ENCODE peak calls at places on chromosome 16, in four cellular contexts. Z, F, E and Q are unnamed samples.

GRCh38 chr16:9965079-9965478 is 217.1 kb downstream of the GRIN2A start:
- DNase-seq in Z (no peak), F (no peak), E (no peak), Q (no peak)

GRCh38 chr16:8752706-8753105 is 44.7 kb downstream of the TMEM186 start:
- DNase-seq in Z (no peak), F (no peak), E (no peak), Q (no peak)

GRCh38 chr16:79767597-79768280 is 167.2 kb upstream of the MAF start:
- DNase-seq in Z (peak), F (peak), E (no peak), Q (no peak)

GRCh38 chr16:84095466-84095865 is 21.3 kb downstream of the MBTPS1 start:
- DNase-seq in Z (no peak), F (no peak), E (no peak), Q (no peak)

GRCh38 chr16:21619765-21620462 is 20.5 kb downstream of the METTL9 start:
- DNase-seq in Z (no peak), F (no peak), E (no peak), Q (no peak)

GRCh38 chr16:87790278-87791023 is 24.7 kb upstream of the KLHDC4 start:
- DNase-seq in Z (no peak), F (peak), E (no peak), Q (no peak)

GRCh38 chr16:28935924-28936783 is 4.4 kb downstream of the CD19 start:
- DNase-seq in Z (peak), F (peak), E (no peak), Q (peak)

GRCh38 chr16:66367968-66368891 is 1.7 kb downstream of the CDH5 start:
- DNase-seq in Z (no peak), F (no peak), E (no peak), Q (no peak)

GRCh38 chr16:3879887-3880564 is 487 bp downstream of the CREBBP start:
- DNase-seq in Z (peak), F (peak), E (no peak), Q (no peak)

GRCh38 chr16:7420843-7421242 is 88.2 kb downstream of the RBFOX1 start:
- DNase-seq in Z (no peak), F (no peak), E (no peak), Q (no peak)

GRCh38 chr16:23448392-23448791 is 4.6 kb downstream of the COG7 start:
- DNase-seq in Z (no peak), F (no peak), E (no peak), Q (no peak)

GRCh38 chr16:54931757-54932660 is 1.3 kb downstream of the IRX5 start:
- DNase-seq in Z (no peak), F (peak), E (no peak), Q (no peak)

GRCh38 chr16:49884033-49884707 is 28.3 kb upstream of the ZNF423 start:
- DNase-seq in Z (peak), F (no peak), E (no peak), Q (no peak)

GRCh38 chr16:83115491-83116232 is 488.9 kb downstream of the CDH13 start:
- DNase-seq in Z (no peak), F (no peak), E (no peak), Q (no peak)

GRCh38 chr16:60608971-60609370 is 1427.3 kb downstream of the CDH8 start:
- DNase-seq in Z (no peak), F (no peak), E (no peak), Q (peak)

GRCh38 chr16:5020551-5020950 is 13.2 kb downstream of the NAGPA start:
- DNase-seq in Z (no peak), F (no peak), E (no peak), Q (no peak)

GRCh38 chr16:72094266-72094610 is 591 bp downstream of the DHX38 start:
- DNase-seq in Z (peak), F (no peak), E (no peak), Q (no peak)

GRCh38 chr16:8660841-8661301 is 13.5 kb upstream of the ABAT start:
- DNase-seq in Z (peak), F (peak), E (peak), Q (peak)

GRCh38 chr16:48082516-48082915 is 73.3 kb downstream of the ABCC12 start:
- DNase-seq in Z (no peak), F (no peak), E (no peak), Q (no peak)

GRCh38 chr16:85865-86264 is 7.8 kb downstream of the MPG start:
- DNase-seq in Z (no peak), F (no peak), E (no peak), Q (no peak)

GRCh38 chr16:3839402-3840184 is 40.9 kb downstream of the CREBBP start:
- DNase-seq in Z (no peak), F (no peak), E (no peak), Q (no peak)

GRCh38 chr16:29962344-29962994 is 590 bp downstream of the TMEM219 start:
- DNase-seq in Z (peak), F (peak), E (peak), Q (no peak)

GRCh38 chr16:29961479-29962343 is at the start of gene TMEM219:
- DNase-seq in Z (peak), F (peak), E (peak), Q (no peak)

GRCh38 chr16:29963021-29963743 is 1.3 kb downstream of the TMEM219 start:
- DNase-seq in Z (no peak), F (no peak), E (no peak), Q (no peak)

GRCh38 chr16:29959293-29959692 is 2.6 kb upstream of the TMEM219 start:
- DNase-seq in Z (no peak), F (no peak), E (no peak), Q (no peak)

GRCh38 chr16:29961127-29961478 is 776 bp upstream of the TMEM219 start:
- DNase-seq in Z (no peak), F (no peak), E (no peak), Q (no peak)
- H3K4me3 ChIP-seq in Z (peak), F (peak), E (peak), Q (peak)

DNA sequence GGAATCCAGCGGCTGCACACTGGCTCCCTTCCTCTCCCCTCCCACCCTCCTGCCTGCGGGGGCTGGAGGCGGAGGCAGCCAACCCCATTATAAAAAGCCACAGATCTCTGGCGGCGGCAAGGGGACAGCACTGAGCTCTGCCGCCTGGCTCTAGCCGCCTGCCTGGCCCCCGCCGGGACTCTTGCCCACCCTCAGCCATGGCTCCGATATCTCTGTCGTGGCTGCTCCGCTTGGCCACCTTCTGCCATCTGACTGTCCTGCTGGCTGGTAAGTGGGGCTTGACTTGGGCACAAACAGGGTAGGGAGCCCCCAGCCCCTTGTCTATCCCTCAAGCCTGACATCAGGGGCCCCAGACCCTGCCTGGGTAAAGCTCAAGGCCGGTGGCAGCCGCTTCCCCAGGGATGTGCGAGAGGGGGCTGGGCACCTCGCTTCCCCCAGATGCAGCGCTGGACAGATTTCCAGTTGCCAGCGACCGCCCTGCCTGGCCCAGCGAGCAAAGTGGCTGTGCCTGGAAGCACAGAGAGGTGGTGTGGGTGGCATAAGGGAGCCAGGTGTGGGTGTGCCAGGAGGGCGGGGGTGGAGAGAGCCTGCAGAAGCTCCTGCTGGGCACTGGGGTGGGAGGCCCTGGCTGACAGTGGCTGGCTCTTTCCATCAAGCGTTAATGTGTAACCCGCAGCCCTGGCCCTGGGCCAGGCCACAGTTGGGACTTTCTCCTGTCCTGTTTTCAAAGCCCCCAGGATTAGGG is at the start of gene CX3CL1:
- DNase-seq in Z (peak), F (peak), E (no peak), Q (no peak)
- TF ChIP-seq CTCF in Z (peak), F (no peak), E (peak), Q (peak)

DNA sequence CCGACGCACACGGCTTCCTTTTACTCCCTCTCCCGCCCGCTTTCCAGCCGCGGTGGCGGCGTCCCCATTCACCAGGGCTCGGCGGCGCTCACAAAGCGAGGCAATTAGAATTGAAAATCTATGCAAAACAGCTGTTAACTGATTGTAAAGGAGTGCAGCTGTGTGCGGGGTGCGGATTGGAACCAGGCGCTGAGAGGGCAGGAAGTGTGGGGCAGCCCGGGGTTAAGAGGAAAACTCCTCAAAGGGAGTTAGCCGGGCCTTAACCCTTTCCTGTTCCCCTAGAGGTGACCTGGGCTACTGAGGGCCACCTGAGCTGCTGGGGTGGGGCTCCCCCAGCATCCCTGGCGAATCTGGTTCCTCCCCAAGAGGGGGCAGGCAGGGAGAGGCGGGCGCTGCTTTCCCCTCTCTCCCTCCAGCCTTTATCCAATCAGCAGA is 5.8 kb upstream of the GSE1 start:
- DNase-seq in Z (no peak), F (peak), E (no peak), Q (no peak)
- H3K4me3 ChIP-seq in Z (no peak), F (no peak), E (no peak), Q (no peak)

GRCh38 chr16:81879625-81880024 is 100.5 kb downstream of the PLCG2 start:
- DNase-seq in Z (no peak), F (no peak), E (no peak), Q (no peak)
- TF ChIP-seq CTCF in Z (no peak), F (no peak), E (no peak), Q (peak)

GRCh38 chr16:14455577-14455976 is 174.5 kb downstream of the PARN start:
- DNase-seq in Z (peak), F (peak), E (no peak), Q (no peak)

GRCh38 chr16:14456793-14457481 is 173.1 kb downstream of the PARN start:
- DNase-seq in Z (no peak), F (no peak), E (no peak), Q (no peak)

GRCh38 chr16:14454391-14454790 is 175.7 kb downstream of the PARN start:
- DNase-seq in Z (no peak), F (peak), E (peak), Q (no peak)

GRCh38 chr16:14460726-14461125 is 169.3 kb downstream of the PARN start:
- DNase-seq in Z (no peak), F (no peak), E (no peak), Q (no peak)

GRCh38 chr16:14458576-14458975 is 171.5 kb downstream of the PARN start:
- DNase-seq in Z (no peak), F (no peak), E (no peak), Q (no peak)
- H3K4me3 ChIP-seq in Z (no peak), F (no peak), E (no peak), Q (no peak)

GRCh38 chr16:67858448-67858993 is 11.0 kb upstream of the CENPT start:
- DNase-seq in Z (peak), F (no peak), E (no peak), Q (no peak)
- TF ChIP-seq CTCF in Z (no peak), F (no peak), E (no peak), Q (no peak)

DNA sequence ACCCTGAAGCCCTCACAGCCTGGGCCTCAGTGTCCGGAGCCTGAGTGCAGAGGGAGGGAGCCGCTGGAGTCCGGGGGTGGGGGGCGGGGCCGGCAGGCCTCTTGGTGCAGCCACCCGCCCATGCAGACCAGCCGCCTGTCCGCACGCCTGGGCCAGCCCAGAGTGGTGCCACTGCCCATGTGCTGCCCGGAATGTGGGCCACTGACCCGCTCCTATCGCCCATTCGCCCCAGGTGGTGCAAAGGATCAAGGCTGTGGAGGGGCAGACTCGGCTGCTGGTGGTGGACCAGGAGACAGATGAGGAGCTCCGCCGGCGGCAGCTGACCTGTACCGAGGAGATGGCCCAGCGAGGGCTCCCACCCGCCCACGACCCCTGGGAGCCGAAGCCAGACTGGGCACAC is 2.6 kb downstream of the NHERF2 start:
- DNase-seq in Z (no peak), F (peak), E (no peak), Q (no peak)
- H3K4me3 ChIP-seq in Z (no peak), F (no peak), E (no peak), Q (no peak)

GRCh38 chr16:68436581-68436980 is 11.7 kb downstream of the SMPD3 start:
- DNase-seq in Z (no peak), F (no peak), E (no peak), Q (no peak)
- TF ChIP-seq CTCF in Z (peak), F (no peak), E (peak), Q (peak)

GRCh38 chr16:2472488-2472864 is 1.4 kb downstream of the NTN3 start:
- DNase-seq in Z (no peak), F (no peak), E (no peak), Q (no peak)

GRCh38 chr16:2470603-2471015 is 488 bp upstream of the NTN3 start:
- DNase-seq in Z (no peak), F (peak), E (no peak), Q (no peak)

GRCh38 chr16:2472885-2473284 is 1.8 kb downstream of the NTN3 start:
- DNase-seq in Z (no peak), F (no peak), E (no peak), Q (no peak)

GRCh38 chr16:2471016-2471652 is at the start of gene NTN3:
- DNase-seq in Z (peak), F (peak), E (no peak), Q (no peak)

GRCh38 chr16:2471653-2472487 is 773 bp downstream of the NTN3 start:
- DNase-seq in Z (no peak), F (no peak), E (no peak), Q (no peak)
- H3K4me3 ChIP-seq in Z (peak), F (peak), E (peak), Q (no peak)

GRCh38 chr16:1431497-1432270 is 806 bp downstream of the PERCC1 start:
- DNase-seq in Z (no peak), F (no peak), E (no peak), Q (no peak)

GRCh38 chr16:1430214-1430758 is 592 bp upstream of the PERCC1 start:
- DNase-seq in Z (no peak), F (no peak), E (no peak), Q (no peak)

GRCh38 chr16:1429631-1430030 is 1.2 kb upstream of the PERCC1 start:
- DNase-seq in Z (no peak), F (no peak), E (no peak), Q (no peak)

GRCh38 chr16:1432388-1433262 is 1.7 kb downstream of the PERCC1 start:
- DNase-seq in Z (no peak), F (no peak), E (no peak), Q (no peak)

GRCh38 chr16:1430759-1431496 is at the start of gene PERCC1:
- DNase-seq in Z (peak), F (no peak), E (no peak), Q (no peak)
- TF ChIP-seq CTCF in Z (peak), F (no peak), E (no peak), Q (no peak)